ENCODE peak calls at places on chromosomes 11 and 22, in eight cellular contexts. H, M, G, L, E, U, K and D are unnamed samples.

GRCh38 chr22:48981671-48982070 is 846.0 kb downstream of the BRD1 start:
- DNase-seq in H (no peak), M (no peak), G (no peak), L (no peak), E (no peak), U (no peak), K (no peak), D (no peak)

GRCh38 chr11:47035108-47035507 is 98.5 kb downstream of the CSTPP1 start:
- DNase-seq in H (no peak), M (no peak), G (no peak), L (no peak), E (no peak), U (no peak), K (no peak), D (no peak)

GRCh38 chr11:5090668-5091067 is 21.3 kb downstream of the OR52E1 start:
- DNase-seq in H (no peak), M (no peak), G (no peak), L (no peak), E (no peak), U (no peak), K (no peak), D (no peak)

GRCh38 chr22:35334010-35334409 is 34.3 kb downstream of the TOM1 start:
- DNase-seq in H (no peak), M (no peak), G (no peak), L (no peak), E (peak; percentile 46), U (no peak), K (no peak), D (no peak)

GRCh38 chr11:62217191-62217748 is 8.8 kb downstream of the SCGB2A1 start:
- DNase-seq in H (peak; percentile 23), M (no peak), G (peak; percentile 43), L (peak; percentile 24), E (no peak), U (no peak), K (peak; percentile 42), D (no peak)

GRCh38 chr11:32574446-32574845 is 9.2 kb upstream of the EIF3M start:
- DNase-seq in H (no peak), M (no peak), G (no peak), L (no peak), E (no peak), U (no peak), K (no peak), D (no peak)

GRCh38 chr22:43883012-43883661 is 8.7 kb downstream of the PNPLA5 start:
- DNase-seq in H (peak; percentile 87), M (peak; percentile 38), G (peak; percentile 93), L (peak; percentile 68), E (peak; percentile 74), U (peak; percentile 61), K (peak; percentile 75), D (peak; percentile 67)

GRCh38 chr11:48108231-48109045 is 108.2 kb upstream of the OR4B1 start:
- DNase-seq in H (no peak), M (no peak), G (no peak), L (no peak), E (no peak), U (no peak), K (no peak), D (no peak)

GRCh38 chr22:38837414-38837813 is 6.4 kb downstream of the NPTXR start:
- DNase-seq in H (no peak), M (no peak), G (no peak), L (no peak), E (no peak), U (no peak), K (no peak), D (no peak)

GRCh38 chr11:110908401-110909106 is 196.3 kb upstream of the ARHGAP20 start:
- DNase-seq in H (peak; percentile 92), M (no peak), G (no peak), L (peak; percentile 67), E (no peak), U (peak; percentile 63), K (peak; percentile 11), D (no peak)